ENCODE peak calls at places on chromosomes 7 and 10, in nine cellular contexts. E is HFFc6; O is GM13977; L is Calu3; S is NCI-H2081; Y is left colon; Q is D341Med; Z is AG04450; W is activated CD4-positive, alpha-beta T cell treated with anti-CD3 and anti-CD28 coated beads, Interleukin-2, amount 50 U/mL, for 1 hour. J is an unnamed sample.

GRCh38 chr10:102593074-102593803 is 51.0 kb upstream of the TRIM8 start:
- DNase-seq in Y (no peak), O (no peak), L (no peak), S (no peak), Z (no peak), Q (no peak), E (peak), W (no peak), J (no peak)

GRCh38 chr10:110168601-110169481 is 38.6 kb upstream of the MXI1 start:
- DNase-seq in E (no peak), S (no peak), W (no peak), Y (peak), Q (no peak), Z (no peak), O (no peak), L (no peak), J (peak)

GRCh38 chr10:95221124-95221523 is 27.1 kb downstream of the ACSM6 start:
- DNase-seq in W (no peak), S (no peak), E (no peak), L (no peak), Z (no peak), O (no peak), Y (no peak), Q (no peak), J (no peak)

GRCh38 chr7:42262907-42263466 is 26.0 kb upstream of the GLI3 start:
- DNase-seq in Y (peak), W (no peak), L (no peak), E (peak), Q (no peak), Z (peak), S (no peak), O (no peak), J (peak)

GRCh38 chr7:40097728-40098127 is 36.7 kb downstream of the MPLKIP start:
- DNase-seq in Y (no peak), Q (no peak), L (no peak), Z (no peak), E (no peak), O (no peak), W (no peak), S (no peak), J (no peak)

GRCh38 chr7:108351715-108352114 is 104.5 kb downstream of the NRCAM start:
- DNase-seq in E (no peak), Z (no peak), S (peak), L (no peak), W (no peak), Q (peak), O (no peak), Y (no peak), J (no peak)

GRCh38 chr10:70053896-70054641 is 1.4 kb downstream of the MACROH2A2 start:
- DNase-seq in S (peak), E (no peak), O (no peak), L (peak), Z (no peak), Q (no peak), W (no peak), Y (no peak), J (peak)

GRCh38 chr10:21715531-21716195 is 181.6 kb downstream of the MLLT10 start:
- DNase-seq in L (no peak), Q (no peak), S (no peak), W (no peak), Y (no peak), E (peak), O (no peak), Z (no peak), J (no peak)

GRCh38 chr10:110221721-110222261 is 14.4 kb downstream of the MXI1 start:
- DNase-seq in Y (peak), Z (peak), S (peak), Q (peak), O (peak), W (peak), E (peak), L (peak), J (peak)

GRCh38 chr7:22948770-22949169 is 65.2 kb downstream of the HYCC1 start:
- DNase-seq in Z (no peak), S (no peak), Q (no peak), E (no peak), W (no peak), L (no peak), O (no peak), Y (no peak), J (no peak)

GRCh38 chr7:90262438-90262837 is 17.5 kb downstream of the CFAP69 start:
- DNase-seq in Y (no peak), L (no peak), E (peak), S (peak), Q (peak), Z (no peak), W (no peak), O (peak), J (no peak)